ENCODE peak calls at places on chromosomes 1 and 21, in seven cellular contexts. D, H, G, C, K, O and Y are unnamed samples.
A peak's percentile ranks its signal among the peaks of the same experiment; 100 is the strongest.

GRCh38 chr1:117025568-117025967 is 24.0 kb downstream of the CD101 start:
- DNase-seq in H (no peak), K (no peak), C (no peak), O (no peak), G (no peak), D (no peak), Y (no peak)

GRCh38 chr1:183287191-183287675 is 101.2 kb downstream of the LAMC2 start:
- DNase-seq in K (no peak), G (peak; percentile 68), O (no peak), H (no peak), C (no peak), D (no peak), Y (no peak)

GRCh38 chr1:83717785-83718184 is 281.1 kb downstream of the TTLL7 start:
- DNase-seq in G (no peak), H (no peak), O (no peak), C (no peak), D (no peak), K (no peak), Y (no peak)

GRCh38 chr1:119093721-119094120 is 46.7 kb downstream of the WARS2 start:
- DNase-seq in D (no peak), H (no peak), O (no peak), K (no peak), C (no peak), G (no peak), Y (no peak)

GRCh38 chr1:214678386-214678785 is 75.4 kb downstream of the CENPF start:
- DNase-seq in C (peak; percentile 23), O (no peak), K (no peak), H (no peak), D (peak; percentile 25), G (no peak), Y (no peak)

GRCh38 chr1:234212764-234213406 is 160.4 kb upstream of the COA6 start:
- DNase-seq in D (no peak), C (no peak), G (no peak), K (peak; percentile 86), H (no peak), O (peak; percentile 77), Y (no peak)

GRCh38 chr1:8365661-8366362 is 47.9 kb downstream of the SLC45A1 start:
- DNase-seq in D (no peak), H (no peak), C (no peak), G (peak; percentile 19), K (peak; percentile 8), O (no peak), Y (no peak)

GRCh38 chr1:56298866-56299265 is 280.5 kb downstream of the PLPP3 start:
- DNase-seq in D (no peak), O (no peak), C (no peak), G (no peak), K (no peak), H (no peak), Y (no peak)

GRCh38 chr1:14602131-14602530 is 3.6 kb downstream of the KAZN start:
- DNase-seq in O (no peak), G (peak; percentile 33), D (peak; percentile 40), C (peak; percentile 32), H (no peak), K (peak; percentile 15), Y (no peak)

GRCh38 chr1:198088360-198089071 is 68.3 kb upstream of the NEK7 start:
- DNase-seq in C (no peak), D (no peak), O (peak; percentile 22), H (no peak), K (no peak), G (no peak), Y (no peak)

GRCh38 chr1:192147626-192148025 is 10.6 kb upstream of the RGS18 start:
- DNase-seq in G (no peak), C (no peak), O (no peak), K (no peak), D (no peak), H (no peak), Y (no peak)

GRCh38 chr1:152325111-152325510 is at the start of gene FLG:
- DNase-seq in G (no peak), H (no peak), O (no peak), K (no peak), D (no peak), C (no peak), Y (no peak)

GRCh38 chr1:27150183-27150582 is 4.7 kb downstream of the SLC9A1 start:
- DNase-seq in H (no peak), O (no peak), K (no peak), C (no peak), D (no peak), G (no peak), Y (no peak)

GRCh38 chr1:168362991-168363390 is 82.3 kb downstream of the TBX19 start:
- DNase-seq in K (no peak), G (no peak), O (no peak), D (no peak), C (no peak), H (peak; percentile 59), Y (no peak)

GRCh38 chr1:212229654-212230053 is 55.6 kb upstream of the PPP2R5A start:
- DNase-seq in D (no peak), C (no peak), H (no peak), K (peak; percentile 51), G (peak; percentile 43), O (no peak), Y (no peak)

GRCh38 chr1:186967659-186968394 is 139.1 kb downstream of the PLA2G4A start:
- DNase-seq in G (no peak), H (no peak), K (no peak), O (no peak), D (no peak), C (no peak), Y (no peak)

GRCh38 chr1:93471911-93472310 is 24.0 kb downstream of the FNBP1L start:
- DNase-seq in K (no peak), C (no peak), D (no peak), O (no peak), G (no peak), H (no peak), Y (no peak)

GRCh38 chr1:8122160-8122476 is 96.0 kb upstream of the ERRFI1 start:
- DNase-seq in H (no peak), D (no peak), K (no peak), G (peak; percentile 86), C (no peak), O (no peak), Y (no peak)

GRCh38 chr21:43313939-43314405 is 113.0 kb downstream of the SIK1 start:
- DNase-seq in C (no peak), O (peak; percentile 48), K (no peak), H (no peak), D (no peak), G (no peak), Y (no peak)

GRCh38 chr1:22584001-22584557 is 20.8 kb downstream of the EPHA8 start:
- DNase-seq in O (no peak), K (no peak), H (no peak), G (no peak), C (no peak), D (no peak), Y (no peak)

GRCh38 chr1:47332779-47333577 is 612 bp upstream of the CMPK1 start:
- DNase-seq in O (no peak), C (peak; percentile 46), D (no peak), G (no peak), H (no peak), K (no peak), Y (no peak)

GRCh38 chr1:165408518-165408917 is 36.4 kb downstream of the RXRG start:
- DNase-seq in D (no peak), O (peak; percentile 19), H (no peak), G (no peak), C (no peak), K (peak; percentile 63), Y (no peak)

GRCh38 chr1:42756956-42757891 is 9.6 kb downstream of the P3H1 start:
- DNase-seq in H (no peak), O (peak; percentile 82), G (no peak), C (no peak), K (peak; percentile 63), D (no peak), Y (no peak)

GRCh38 chr1:206739411-206740076 is 31.0 kb upstream of the IL19 start:
- DNase-seq in D (no peak), G (no peak), C (no peak), K (peak; percentile 12), H (no peak), O (peak; percentile 84), Y (no peak)

GRCh38 chr1:115463347-115463746 is 125.3 kb upstream of the NGF start:
- DNase-seq in G (no peak), K (peak; percentile 63), D (no peak), H (no peak), C (peak; percentile 17), O (no peak), Y (no peak)

GRCh38 chr1:8980656-8981055 is 35.0 kb downstream of the CA6 start:
- DNase-seq in H (no peak), G (no peak), D (no peak), C (no peak), O (no peak), K (no peak), Y (no peak)